ENCODE peak calls at places on chromosome 10, in four cellular contexts. G is H1, P is SK-N-SH, I is K562. H is an unnamed sample.

GRCh38 chr10:14971867-14972448 is 12.8 kb downstream of the MEIG1 start:
- DNase-seq in G (no peak), I (no peak), P (no peak), H (peak; percentile 61)

GRCh38 chr10:32341596-32341995 is 5.4 kb downstream of the EPC1 start:
- DNase-seq in P (no peak), I (no peak), G (no peak), H (no peak)

GRCh38 chr10:103654925-103655324 is 161.4 kb downstream of the NEURL1 start:
- DNase-seq in I (no peak), G (no peak), P (no peak), H (no peak)

GRCh38 chr10:49312291-49312869 is 13.4 kb downstream of the C10orf71 start:
- DNase-seq in I (no peak), P (peak; percentile 43), G (no peak), H (no peak)

GRCh38 chr10:118969014-118969413 is 60.5 kb upstream of the NANOS1 start:
- DNase-seq in G (no peak), I (no peak), P (no peak), H (no peak)

GRCh38 chr10:55747244-55747643 is 613.8 kb downstream of the ZWINT start:
- DNase-seq in G (no peak), P (no peak), I (no peak), H (no peak)

GRCh38 chr10:75399461-75400162 is 2.0 kb downstream of the ZNF503 start:
- DNase-seq in P (peak; percentile 88), I (peak; percentile 70), G (no peak), H (peak; percentile 81)

GRCh38 chr10:57818522-57818921 is 449.2 kb downstream of the IPMK start:
- DNase-seq in I (no peak), G (no peak), P (no peak), H (no peak)

GRCh38 chr10:46024948-46025347 is 5.5 kb downstream of the NCOA4 start:
- DNase-seq in P (no peak), I (no peak), G (no peak), H (no peak)

GRCh38 chr10:18753496-18753895 is 94.3 kb downstream of the ARL5B start:
- DNase-seq in I (no peak), P (no peak), G (no peak), H (no peak)

GRCh38 chr10:77771450-77771849 is 133.8 kb upstream of the KCNMA1 start:
- DNase-seq in I (no peak), G (no peak), P (no peak), H (no peak)

GRCh38 chr10:103333934-103334520 is 16.9 kb downstream of the PCGF6 start:
- DNase-seq in P (peak; percentile 42), G (no peak), I (no peak), H (no peak)

DNA sequence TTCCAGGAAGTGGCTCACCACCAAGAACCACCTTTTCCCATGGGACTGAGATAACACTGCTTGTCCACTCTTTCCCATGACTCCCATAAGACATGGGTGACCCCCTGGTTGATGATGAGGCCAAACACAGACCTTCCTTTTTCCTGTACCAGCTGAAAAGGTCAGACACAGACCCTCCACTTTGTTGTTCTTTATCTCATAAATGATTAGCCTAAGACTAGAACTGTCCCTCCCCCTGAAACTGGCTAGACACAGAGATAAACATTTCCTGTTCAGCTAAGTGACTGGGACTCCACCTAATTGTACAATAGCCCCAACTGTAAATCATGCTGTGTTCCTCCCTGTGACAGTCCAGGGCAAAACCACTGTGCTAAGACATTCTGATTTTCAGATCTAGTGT is 8.2 kb upstream of the NRG3 start:
- DNase-seq in G (no peak), I (no peak), P (no peak), H (no peak)
- TF ChIP-seq TEAD4 in G (no peak), I (no peak), P (no peak), H (no peak)

GRCh38 chr10:97291357-97292096 is 910 bp downstream of the ARHGAP19 start:
- DNase-seq in I (no peak), P (peak; percentile 24), G (no peak), H (no peak)
- TF ChIP-seq TEAD4 in I (no peak), P (no peak), G (no peak), H (no peak)

GRCh38 chr10:63169624-63170023 is 36.5 kb downstream of the NRBF2 start:
- DNase-seq in G (no peak), P (no peak), I (no peak), H (no peak)

GRCh38 chr10:63169063-63169462 is 35.9 kb downstream of the NRBF2 start:
- DNase-seq in G (no peak), I (no peak), P (no peak), H (no peak)

GRCh38 chr10:63165249-63165648 is 32.1 kb downstream of the NRBF2 start:
- DNase-seq in P (no peak), G (no peak), I (no peak), H (no peak)

GRCh38 chr10:63164045-63164722 is 31.1 kb downstream of the NRBF2 start:
- DNase-seq in I (no peak), P (no peak), G (no peak), H (no peak)

GRCh38 chr10:63166742-63167258 is 33.7 kb downstream of the NRBF2 start:
- DNase-seq in G (no peak), I (peak; percentile 40), P (peak; percentile 41), H (no peak)
- TF ChIP-seq TEAD4 in G (no peak), I (peak; percentile 39), P (no peak), H (no peak)

GRCh38 chr10:23070819-23071218 is 24.6 kb upstream of the MSRB2 start:
- DNase-seq in I (no peak), G (no peak), P (no peak), H (no peak)
- TF ChIP-seq TEAD4 in I (no peak), G (no peak), P (no peak), H (no peak)

GRCh38 chr10:88064608-88065383 is 201.4 kb downstream of the PTEN start:
- DNase-seq in P (peak; percentile 60), I (no peak), G (no peak), H (no peak)
- TF ChIP-seq TEAD4 in P (peak; percentile 37), I (no peak), G (no peak), H (no peak)

DNA sequence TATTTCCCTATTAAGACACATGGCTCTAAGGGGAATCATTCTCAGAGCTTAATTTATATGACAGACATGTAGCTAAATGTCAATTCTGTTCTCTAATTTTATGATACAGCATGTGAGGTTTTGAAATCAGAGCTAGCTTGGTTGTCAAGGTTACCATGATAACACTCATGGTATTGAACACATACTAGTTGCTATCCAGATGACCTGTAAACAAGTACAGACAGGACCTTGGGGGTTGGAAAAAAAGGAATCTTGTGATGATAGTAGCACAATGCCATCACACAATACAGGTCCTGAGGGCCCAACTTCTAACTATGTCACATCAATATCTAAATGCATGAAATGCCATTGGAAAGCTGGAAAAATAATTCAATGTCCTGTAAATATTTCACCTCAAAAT is 49.2 kb downstream of the RHOBTB1 start:
- DNase-seq in P (no peak), I (no peak), G (no peak), H (no peak)
- TF ChIP-seq TEAD4 in P (no peak), I (no peak), G (no peak), H (no peak)

DNA sequence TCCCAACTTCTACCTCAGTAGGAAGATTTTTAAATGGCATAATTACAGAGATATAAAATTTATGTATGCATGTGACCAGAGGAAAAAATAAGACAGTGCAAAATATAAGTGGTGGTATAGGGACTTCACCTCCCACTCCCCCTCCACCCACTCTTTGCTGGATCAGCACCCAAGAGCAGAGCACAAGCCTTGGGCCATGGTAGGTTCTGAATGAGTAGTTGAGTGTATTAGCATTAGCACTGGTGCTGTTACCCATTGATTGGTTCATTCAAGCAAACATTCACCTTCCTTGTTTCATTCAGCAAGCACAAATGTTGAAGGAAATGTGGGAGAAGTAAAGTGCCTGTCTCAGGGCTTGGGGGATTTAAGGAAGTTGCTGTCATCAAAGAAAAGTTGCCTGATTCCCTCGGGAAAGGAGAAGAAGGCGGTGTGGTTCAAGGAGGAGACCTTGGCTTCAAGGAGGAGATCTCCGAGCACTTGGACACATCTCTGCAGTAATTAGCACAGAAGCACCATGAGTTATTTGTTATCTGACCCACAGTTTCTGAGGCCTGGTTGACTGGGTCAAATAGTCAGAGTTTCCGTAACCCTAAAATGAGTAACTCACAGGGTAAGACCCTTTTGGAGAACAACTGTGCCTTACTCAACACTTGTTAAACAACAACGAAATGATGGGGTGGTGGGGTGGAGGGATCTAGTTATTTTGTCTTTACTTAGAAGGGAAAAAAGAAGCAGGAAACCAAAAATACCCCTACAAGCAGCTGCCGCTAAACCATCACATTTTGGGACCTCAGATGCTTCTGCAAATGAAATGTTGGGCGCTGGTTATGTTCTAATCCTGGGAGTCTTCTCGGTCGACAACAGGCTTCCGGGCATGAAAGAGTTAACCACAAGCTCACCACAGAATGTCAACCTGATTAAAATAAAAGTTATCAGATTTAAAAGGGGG is 17.2 kb downstream of the IL2RA start:
- DNase-seq in G (no peak), I (no peak), P (no peak), H (no peak)
- TF ChIP-seq TEAD4 in G (no peak), I (no peak), P (no peak), H (no peak)

DNA sequence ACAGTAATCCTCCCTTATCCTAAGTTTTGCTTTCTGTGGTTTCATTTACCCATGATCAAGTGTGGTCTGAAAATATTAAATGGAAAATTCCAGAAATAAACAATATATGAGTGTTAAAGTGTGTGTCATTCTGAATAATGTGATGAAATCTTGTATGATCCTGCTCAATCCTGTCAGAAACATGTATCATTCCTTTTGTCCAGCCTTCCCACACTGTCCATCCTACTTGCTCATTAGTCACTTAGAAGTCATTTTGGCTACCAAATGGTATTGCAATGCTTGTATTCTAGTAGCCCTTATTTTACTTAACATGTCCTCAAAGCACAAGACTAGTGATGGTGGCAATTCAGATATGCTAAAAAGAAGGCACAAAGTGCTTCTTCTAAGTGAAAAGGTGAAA is 1211.2 kb upstream of the SORCS1 start:
- DNase-seq in I (no peak), P (no peak), G (no peak), H (no peak)
- TF ChIP-seq TEAD4 in I (no peak), P (no peak), G (no peak), H (no peak)

DNA sequence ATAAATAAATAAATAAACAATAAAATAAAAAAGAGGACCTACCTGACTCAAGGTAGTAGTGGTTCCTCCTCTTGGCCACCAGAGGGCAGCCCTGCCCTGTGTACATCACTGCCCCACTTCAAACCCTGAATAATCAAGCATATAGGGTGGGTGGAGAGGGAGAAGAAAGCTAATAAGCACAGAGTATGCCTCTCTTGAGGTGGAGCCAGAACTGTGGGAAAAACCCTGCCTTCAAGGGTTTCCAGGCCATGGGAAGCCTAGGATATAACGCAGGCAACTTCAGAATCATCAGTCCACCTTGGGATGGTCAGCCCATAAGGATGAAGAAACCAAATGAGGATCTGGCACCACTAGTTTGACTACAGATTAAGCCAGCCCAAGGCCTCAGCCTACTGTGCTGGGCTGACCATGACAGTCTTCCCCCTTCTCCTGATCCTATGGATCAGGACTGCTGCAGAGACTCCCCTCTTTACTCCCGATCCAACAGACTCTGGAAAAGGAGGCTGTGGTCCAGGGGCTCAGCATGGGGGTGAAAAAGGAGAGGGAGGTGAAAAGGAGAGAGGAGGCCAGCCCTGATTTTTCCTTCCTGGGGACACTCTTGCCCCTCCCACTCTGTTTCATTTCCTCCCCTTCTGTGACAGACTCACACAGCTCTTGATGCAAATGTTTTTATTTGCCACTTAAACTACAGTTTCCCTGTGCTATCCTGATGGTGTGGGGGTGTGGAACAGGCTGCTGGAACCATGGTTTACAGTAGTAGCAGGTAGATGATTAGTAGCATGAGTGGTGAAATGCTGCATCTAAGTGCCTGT is 10.1 kb downstream of the AVPI1 start:
- DNase-seq in I (peak; percentile 69), G (no peak), P (peak; percentile 82), H (peak; percentile 48)
- TF ChIP-seq TEAD4 in I (no peak), G (no peak), P (no peak), H (no peak)

DNA sequence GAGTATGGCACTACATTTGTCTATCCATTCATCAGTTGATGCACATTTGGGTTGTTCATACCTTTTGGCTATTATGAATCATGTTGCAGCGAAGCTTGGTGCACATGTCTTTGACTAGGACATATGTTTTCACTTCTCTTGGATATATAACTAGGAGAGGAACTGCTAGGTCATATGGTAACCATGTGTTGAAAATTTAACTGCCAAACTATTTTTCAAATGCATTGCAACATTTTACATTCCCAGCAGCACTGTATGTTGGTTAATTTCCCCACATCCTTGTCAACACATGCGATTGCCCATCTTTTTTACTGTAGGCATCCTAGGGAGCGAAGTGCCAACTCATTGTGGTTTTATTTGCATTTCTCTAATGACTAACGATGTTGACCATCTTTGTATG is 183.4 kb downstream of the PRKCQ start:
- DNase-seq in P (no peak), G (no peak), I (no peak), H (no peak)
- TF ChIP-seq TEAD4 in P (peak; percentile 37), G (no peak), I (no peak), H (no peak)